ENCODE peak calls at places on chromosomes 4 and X, in four cellular contexts. L is K562, M is GM12878, C is H1. Y is an unnamed sample.

GRCh38 chrX:41499195-41499594 is 52.1 kb downstream of the NYX start:
- DNase-seq in M (no peak), C (no peak), L (no peak), Y (no peak)

GRCh38 chr4:45442466-45442865 is 681.4 kb downstream of the GABRG1 start:
- DNase-seq in L (no peak), C (no peak), M (no peak), Y (no peak)

GRCh38 chrX:110395877-110396276 is 37.2 kb downstream of the RTL9 start:
- DNase-seq in C (no peak), M (no peak), L (no peak), Y (no peak)

GRCh38 chr4:99210789-99211188 is 8.3 kb downstream of the ADH6 start:
- DNase-seq in C (no peak), M (no peak), L (no peak), Y (no peak)

GRCh38 chr4:7105261-7105660 is 37.4 kb upstream of the GRPEL1 start:
- DNase-seq in M (no peak), C (no peak), L (no peak), Y (no peak)

GRCh38 chr4:3660086-3660927 is 105.9 kb upstream of the ADRA2C start:
- DNase-seq in M (no peak), L (no peak), C (no peak), Y (no peak)

GRCh38 chrX:150664290-150664689 is 28.9 kb upstream of the MTMR1 start:
- DNase-seq in M (no peak), C (no peak), L (no peak), Y (no peak)

GRCh38 chrX:48083212-48083611 is 11.8 kb upstream of the ZNF630 start:
- DNase-seq in L (peak; percentile 52), C (peak; percentile 9), M (no peak), Y (peak; percentile 26)

GRCh38 chr4:82284475-82284857 is 89.3 kb downstream of the HNRNPD start:
- DNase-seq in L (no peak), C (no peak), M (no peak), Y (no peak)

GRCh38 chr4:115851918-115852766 is 738.7 kb upstream of the NDST4 start:
- DNase-seq in C (peak; percentile 33), M (peak; percentile 19), L (peak; percentile 8), Y (peak; percentile 51)

GRCh38 chr4:128513664-128514484 is 226.3 kb upstream of the PGRMC2 start:
- DNase-seq in M (no peak), C (no peak), L (no peak), Y (no peak)

GRCh38 chr4:40828661-40829060 is 78.9 kb downstream of the NSUN7 start:
- DNase-seq in M (no peak), L (no peak), C (no peak), Y (no peak)

GRCh38 chr4:114494257-114494803 is 104.3 kb upstream of the UGT8 start:
- DNase-seq in M (no peak), L (no peak), C (peak; percentile 62), Y (no peak)

GRCh38 chr4:10773010-10773409 is 88.4 kb upstream of the CLNK start:
- DNase-seq in M (no peak), C (no peak), L (no peak), Y (no peak)

GRCh38 chr4:75180790-75181776 is 248.2 kb downstream of the PARM1 start:
- DNase-seq in M (peak; percentile 48), L (no peak), C (no peak), Y (no peak)

GRCh38 chr4:136651278-136651667 is 881.0 kb downstream of the PCDH18 start:
- DNase-seq in M (peak; percentile 23), L (no peak), C (no peak), Y (no peak)

GRCh38 chr4:74547042-74547441 is 102.1 kb downstream of the AREG start:
- DNase-seq in L (no peak), M (no peak), C (no peak), Y (no peak)

GRCh38 chrX:72038016-72038415 is 93.7 kb downstream of the RTL5 start:
- DNase-seq in M (no peak), L (no peak), C (no peak), Y (no peak)

GRCh38 chrX:109952985-109953905 is 49.7 kb upstream of the TMEM164 start:
- DNase-seq in L (no peak), M (peak; percentile 12), C (no peak), Y (no peak)

GRCh38 chrX:1576201-1577101 is 15.0 kb upstream of the AKAP17A start:
- DNase-seq in M (no peak), C (no peak), L (no peak), Y (no peak)

GRCh38 chrX:150587585-150588503 is 19.4 kb downstream of the MTM1 start:
- DNase-seq in C (no peak), L (peak; percentile 26), M (no peak), Y (no peak)

GRCh38 chr4:150821641-150822040 is 193.4 kb downstream of the LRBA start:
- DNase-seq in M (no peak), C (no peak), L (no peak), Y (no peak)

GRCh38 chrX:21266949-21267348 is 107.3 kb upstream of the CNKSR2 start:
- DNase-seq in L (no peak), C (no peak), M (no peak), Y (no peak)

GRCh38 chr4:74287791-74288190 is 20.5 kb upstream of the EPGN start:
- DNase-seq in C (no peak), M (no peak), L (no peak), Y (no peak)

GRCh38 chr4:142743071-142743825 is 102.9 kb downstream of the INPP4B start:
- DNase-seq in C (no peak), M (no peak), L (no peak), Y (no peak)

GRCh38 chr4:114924311-114924710 is 189.1 kb downstream of the NDST4 start:
- DNase-seq in C (peak; percentile 7), L (no peak), M (no peak), Y (no peak)

GRCh38 chr4:104735174-104735573 is 240.5 kb upstream of the CXXC4 start:
- DNase-seq in M (no peak), L (no peak), C (no peak), Y (no peak)

GRCh38 chrX:138057883-138058282 is 492.0 kb downstream of the ZIC3 start:
- DNase-seq in L (no peak), M (no peak), C (no peak), Y (no peak)

GRCh38 chrX:84219551-84219950 is 31.6 kb upstream of the RPS6KA6 start:
- DNase-seq in C (no peak), L (no peak), M (no peak), Y (no peak)

GRCh38 chr4:10492486-10492885 is 35.3 kb upstream of the ZNF518B start:
- DNase-seq in L (no peak), M (no peak), C (no peak), Y (no peak)

GRCh38 chrX:108186811-108187210 is 95.2 kb downstream of the ATG4A start:
- DNase-seq in C (no peak), L (no peak), M (no peak), Y (peak; percentile 46)

GRCh38 chrX:109475174-109475891 is 6.6 kb downstream of the GUCY2F start:
- DNase-seq in C (no peak), L (peak; percentile 23), M (no peak), Y (peak; percentile 54)

DNA sequence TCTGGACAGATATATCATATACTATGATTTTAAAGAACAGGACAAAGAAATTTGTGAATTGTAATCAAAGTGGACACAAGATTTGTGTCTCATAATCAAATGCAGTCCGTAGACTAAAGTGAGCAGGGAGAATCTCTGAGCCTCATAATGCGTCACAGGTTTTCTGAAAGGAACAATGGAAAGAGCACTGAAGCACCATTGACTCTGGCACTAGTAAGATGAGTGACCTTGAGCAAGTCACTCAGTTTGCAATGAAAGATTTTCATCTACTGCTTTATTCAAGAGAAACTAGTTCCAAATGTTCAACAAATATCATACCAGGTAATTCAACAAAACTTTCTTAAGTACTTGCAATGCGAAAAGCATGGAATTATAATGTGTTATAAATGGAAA is 315.3 kb downstream of the MAPK10 start:
- DNase-seq in C (no peak), L (no peak), M (no peak), Y (no peak)
- TF ChIP-seq EGR1 in C (no peak), L (no peak), M (no peak), Y (no peak)

DNA sequence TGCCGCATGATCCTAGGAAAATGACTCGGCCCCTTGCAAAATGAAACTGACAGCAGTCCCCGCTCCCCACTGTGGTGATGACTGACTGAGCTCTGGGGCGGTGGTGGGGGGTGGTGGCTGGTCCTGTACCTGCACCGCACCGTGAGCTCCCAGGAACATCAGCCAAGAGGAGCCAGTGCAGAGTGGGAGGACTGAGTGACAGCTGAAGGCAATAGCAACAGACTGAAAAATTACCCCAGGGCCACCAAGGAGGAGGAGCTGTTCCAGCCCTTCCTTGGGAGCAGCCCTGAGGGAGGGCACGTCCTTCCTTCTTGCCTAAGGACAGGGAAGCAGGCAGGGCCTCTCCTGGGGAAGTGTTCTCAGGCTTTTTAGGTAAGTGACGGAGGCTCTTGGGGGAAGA is 2.4 kb upstream of the C4orf50 start:
- DNase-seq in M (no peak), C (no peak), L (no peak), Y (no peak)
- TF ChIP-seq EGR1 in M (no peak), C (no peak), L (no peak), Y (no peak)

GRCh38 chr4:16663722-16664121 is 234.7 kb downstream of the LDB2 start:
- DNase-seq in L (no peak), C (no peak), M (no peak), Y (no peak)

GRCh38 chr4:16659120-16659519 is 239.3 kb downstream of the LDB2 start:
- DNase-seq in C (no peak), L (no peak), M (no peak), Y (no peak)

GRCh38 chr4:16655140-16655539 is 243.3 kb downstream of the LDB2 start:
- DNase-seq in M (no peak), C (no peak), L (no peak), Y (no peak)

GRCh38 chr4:16661813-16662212 is 236.6 kb downstream of the LDB2 start:
- DNase-seq in M (no peak), C (no peak), L (no peak), Y (no peak)

DNA sequence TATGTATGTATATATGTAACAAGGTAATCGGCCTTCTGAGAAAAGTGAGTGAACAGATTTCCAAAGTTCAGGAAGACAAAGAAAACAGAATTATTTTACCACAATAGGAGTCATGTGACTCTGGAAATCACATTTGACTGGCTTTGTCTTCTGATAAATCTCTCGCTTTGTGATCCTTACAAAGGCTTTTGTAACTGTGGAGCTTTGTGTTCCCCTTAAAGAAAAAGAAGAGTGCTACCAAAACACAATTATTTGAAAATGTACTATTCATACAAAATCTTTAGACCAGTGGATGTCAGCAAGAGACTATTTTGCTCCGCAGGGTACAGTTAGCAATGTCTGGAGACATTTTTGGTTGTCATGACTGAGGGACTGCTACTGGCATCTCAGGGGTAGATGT is 238.8 kb downstream of the LDB2 start:
- DNase-seq in C (no peak), M (no peak), L (no peak), Y (no peak)
- TF ChIP-seq EGR1 in C (no peak), M (no peak), L (no peak), Y (no peak)

GRCh38 chrX:57905141-57905540 is 5.1 kb downstream of the ZXDA start:
- DNase-seq in C (no peak), L (no peak), M (no peak), Y (no peak)
- TF ChIP-seq EGR1 in C (no peak), L (no peak), M (no peak), Y (no peak)

DNA sequence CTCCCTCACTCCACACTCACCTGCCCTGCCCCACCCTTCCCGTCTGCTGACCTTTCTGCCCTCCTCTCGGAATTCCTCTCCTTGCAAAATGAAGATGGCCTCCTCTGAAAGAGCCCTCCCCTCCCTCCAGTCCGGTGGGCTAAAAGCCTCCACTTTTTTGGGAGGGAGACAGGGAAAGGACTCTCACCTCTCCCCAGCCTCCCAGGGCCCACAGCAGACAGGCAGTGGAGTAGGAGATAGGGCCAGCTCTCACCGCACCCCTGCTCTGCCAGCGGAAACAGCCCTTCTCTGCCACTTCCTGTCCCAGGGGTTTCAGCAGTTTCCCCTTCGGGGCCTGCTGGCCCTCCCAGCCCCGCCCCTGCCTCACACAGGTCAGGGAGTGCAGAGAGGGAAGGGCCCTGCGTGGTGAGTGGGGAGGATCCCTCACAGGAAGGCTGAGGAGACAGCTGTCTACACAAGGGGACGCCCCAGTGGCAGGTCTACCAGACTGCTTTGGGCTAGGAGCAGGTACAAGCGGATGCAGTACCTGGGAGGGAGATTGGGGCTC is 18.2 kb downstream of the ELF4 start:
- DNase-seq in C (no peak), M (peak; percentile 81), L (peak; percentile 73), Y (no peak)
- TF ChIP-seq EGR1 in C (no peak), M (peak; percentile 22), L (no peak), Y (no peak)